ENCODE peak calls at places on chromosomes 1 and 21, in five cellular contexts. Q, E, H, P and L are unnamed samples.

GRCh38 chr1:17564458-17565393 is 25.2 kb downstream of the ARHGEF10L start:
- DNase-seq in P (no peak), Q (no peak), E (no peak), H (no peak), L (no peak)

GRCh38 chr1:37434292-37434907 is 40.0 kb upstream of the ZC3H12A start:
- DNase-seq in H (peak), Q (no peak), P (peak), E (peak), L (peak)

GRCh38 chr1:174769961-174770549 is 229.7 kb upstream of the CACYBP start:
- DNase-seq in Q (peak), P (peak), E (peak), H (no peak), L (peak)

GRCh38 chr1:235910357-235911299 is 43.9 kb upstream of the LYST start:
- DNase-seq in E (no peak), P (peak), Q (peak), H (no peak), L (peak)

GRCh38 chr1:115051850-115052249 is 22.2 kb downstream of the TSHB start:
- DNase-seq in H (no peak), E (no peak), Q (no peak), P (no peak), L (no peak)

GRCh38 chr1:25527226-25527846 is 16.1 kb upstream of the LDLRAP1 start:
- DNase-seq in Q (no peak), E (no peak), H (no peak), P (no peak), L (no peak)

GRCh38 chr1:179926494-179927205 is 28.0 kb upstream of the CEP350 start:
- DNase-seq in Q (peak), P (peak), H (no peak), E (no peak), L (no peak)

GRCh38 chr1:232046531-232047283 is 420.1 kb downstream of the DISC1 start:
- DNase-seq in P (no peak), E (no peak), Q (no peak), H (no peak), L (no peak)

GRCh38 chr1:14968251-14968812 is 185.2 kb upstream of the TMEM51 start:
- DNase-seq in E (no peak), H (peak), Q (no peak), P (peak), L (no peak)

GRCh38 chr21:42767561-42767835 is 111.8 kb downstream of the WDR4 start:
- DNase-seq in Q (no peak), P (no peak), E (no peak), H (no peak), L (no peak)

GRCh38 chr1:151801846-151802245 is 3.4 kb downstream of the LINGO4 start:
- DNase-seq in Q (no peak), E (no peak), H (no peak), P (no peak), L (no peak)

GRCh38 chr21:44766014-44766817 is 35.4 kb downstream of the UBE2G2 start:
- DNase-seq in H (no peak), Q (no peak), E (no peak), P (no peak), L (no peak)

GRCh38 chr21:26819944-26820343 is 25.3 kb downstream of the ADAMTS1 start:
- DNase-seq in E (no peak), P (no peak), H (no peak), Q (no peak), L (no peak)

GRCh38 chr1:45116340-45116739 is 90.1 kb downstream of the ZSWIM5 start:
- DNase-seq in Q (no peak), H (no peak), P (no peak), E (no peak), L (no peak)

GRCh38 chr1:9590945-9591668 is 2.4 kb downstream of the TMEM201 start:
- DNase-seq in Q (no peak), P (no peak), E (no peak), H (peak), L (no peak)

GRCh38 chr1:24742090-24742938 is 2.9 kb upstream of the CLIC4 start:
- DNase-seq in H (no peak), P (peak), Q (no peak), E (no peak), L (no peak)